ENCODE peak calls at places on chromosomes 6 and 20, in four cellular contexts. R, F, S and M are unnamed samples.

GRCh38 chr6:168851460-168852103 is 402.1 kb downstream of the THBS2 start:
- DNase-seq in R (no peak), F (no peak), S (no peak), M (no peak)

GRCh38 chr6:170473226-170473789 is 79.8 kb downstream of the PSMB1 start:
- DNase-seq in R (no peak), F (no peak), S (no peak), M (no peak)

GRCh38 chr6:48990746-48991145 is 472.3 kb downstream of the MMUT start:
- DNase-seq in R (no peak), F (no peak), S (no peak), M (no peak)

GRCh38 chr20:62711703-62712101 is 3.1 kb downstream of the NTSR1 start:
- DNase-seq in R (no peak), F (no peak), S (no peak), M (no peak)

GRCh38 chr20:35283441-35284266 is 918 bp downstream of the EIF6 start:
- DNase-seq in R (peak; percentile 50), F (no peak), S (no peak), M (peak; percentile 31)

GRCh38 chr20:30922129-30922528 is 335.3 kb upstream of the DEFB115 start:
- DNase-seq in R (no peak), F (no peak), S (no peak), M (no peak)

GRCh38 chr6:10655508-10656055 is 38.8 kb downstream of the C6orf52 start:
- DNase-seq in R (no peak), F (no peak), S (no peak), M (peak; percentile 39)

GRCh38 chr20:10761786-10762185 is 88.0 kb upstream of the JAG1 start:
- DNase-seq in R (no peak), F (no peak), S (no peak), M (no peak)

GRCh38 chr6:73857341-73857890 is 161.4 kb downstream of the CD109 start:
- DNase-seq in R (no peak), F (no peak), S (no peak), M (no peak)

GRCh38 chr6:490251-491037 is 98.9 kb downstream of the IRF4 start:
- DNase-seq in R (no peak), F (no peak), S (no peak), M (no peak)

GRCh38 chr6:25311251-25311910 is 32.2 kb downstream of the CARMIL1 start:
- DNase-seq in R (no peak), F (no peak), S (no peak), M (no peak)

GRCh38 chr6:46997646-46998045 is 44.5 kb downstream of the ADGRF1 start:
- DNase-seq in R (no peak), F (no peak), S (no peak), M (no peak)

GRCh38 chr6:3336859-3337515 is 78.2 kb downstream of the PSMG4 start:
- DNase-seq in R (no peak), F (no peak), S (no peak), M (no peak)

DNA sequence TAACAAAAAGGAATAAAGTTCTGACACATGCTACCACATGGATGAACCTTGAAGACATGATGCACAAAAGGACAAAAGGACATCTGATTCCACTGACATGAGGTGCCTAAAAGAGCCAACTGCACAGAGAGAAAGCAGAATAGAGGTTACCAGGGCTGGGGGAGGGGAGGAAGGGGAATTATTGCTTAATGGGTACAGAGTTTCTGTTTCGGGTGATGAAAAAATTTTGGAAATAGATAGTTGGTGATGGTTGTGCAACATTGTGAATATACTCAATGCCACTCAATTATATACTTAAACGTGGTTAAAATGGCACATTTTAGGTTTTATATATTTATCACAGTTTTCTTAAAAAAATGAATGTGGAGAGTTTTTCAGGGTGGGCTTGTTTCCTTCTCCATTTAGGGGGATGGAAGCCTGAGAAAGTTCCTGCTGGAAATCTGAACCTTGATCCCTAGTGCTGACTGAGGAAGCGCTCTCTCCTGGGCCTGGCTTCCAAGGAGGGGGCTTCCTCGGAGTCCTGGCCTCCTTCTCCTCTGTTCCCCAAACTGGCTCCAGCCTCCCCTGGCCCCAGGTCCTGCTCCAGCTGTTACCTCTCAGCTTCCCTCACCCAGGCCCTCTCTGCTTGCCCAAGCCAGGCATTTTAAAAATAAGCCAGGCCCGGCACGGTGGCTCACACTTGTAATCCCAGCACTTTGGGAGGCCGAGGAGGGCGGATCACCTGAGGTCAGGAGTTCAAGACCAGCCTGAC is 79.2 kb downstream of the NOL4L start:
- DNase-seq in R (no peak), F (no peak), S (no peak), M (no peak)
- H3K4me3 ChIP-seq in R (no peak overlapping the region), F (no peak overlapping the region), S (no peak overlapping the region), M (no peak overlapping the region)

DNA sequence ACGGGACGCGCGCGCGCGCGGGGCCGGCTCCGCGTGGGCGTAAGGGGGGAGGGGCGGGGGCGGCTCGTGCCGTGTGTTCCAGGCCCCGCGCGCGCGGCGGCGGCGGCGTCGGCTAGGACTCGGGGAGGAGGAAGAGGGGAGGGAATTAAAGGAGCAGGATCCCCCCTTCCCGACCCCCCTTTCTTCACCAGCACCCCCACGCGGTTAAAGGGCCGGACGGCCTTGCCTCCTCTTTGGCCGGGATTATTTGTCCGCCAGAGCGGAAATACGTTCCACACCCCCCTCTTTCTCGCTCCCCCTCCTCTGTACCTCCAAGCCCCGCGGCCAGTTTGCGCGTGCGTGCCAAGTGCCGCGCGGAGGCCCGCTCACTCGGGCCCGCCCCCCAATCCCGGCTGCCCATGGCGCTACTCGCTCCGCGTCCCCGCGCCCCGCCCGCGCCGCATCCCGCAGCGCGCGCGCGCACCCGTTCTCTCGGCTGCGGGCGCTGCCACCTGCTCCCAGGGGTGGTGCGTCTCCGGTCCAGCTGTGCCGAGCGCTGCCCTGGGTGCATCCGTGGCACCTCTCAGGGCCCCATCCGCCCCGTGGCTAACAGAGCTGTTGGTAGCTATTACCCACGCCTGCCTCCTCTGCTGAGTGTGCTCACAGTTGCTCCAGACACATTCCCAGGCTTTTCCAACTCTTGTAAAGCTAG is at the start of gene ZBTB12:
- DNase-seq in R (peak; percentile 99), F (peak; percentile 82), S (peak; percentile 99), M (peak; percentile 86)
- H3K27ac ChIP-seq in R (peak within 1 kb of the TSS; percentile 62), F (peak within 1 kb of the TSS; percentile 83), S (peak within 1 kb of the TSS; percentile 92), M (peak within 1 kb of the TSS; percentile 58)

GRCh38 chr6:30100154-30100553 is 12.7 kb downstream of the TRIM31 start:
- DNase-seq in R (no peak), F (no peak), S (no peak), M (no peak)
- H3K4me3 ChIP-seq in R (no peak overlapping the region), F (peak overlapping the region; percentile 51), S (no peak overlapping the region), M (no peak overlapping the region)

GRCh38 chr20:50149481-50150254 is 3.9 kb downstream of the PEDS1 start:
- DNase-seq in R (no peak), F (no peak), S (no peak), M (no peak)

GRCh38 chr20:50153500-50154377 is at the start of gene PEDS1:
- DNase-seq in R (peak; percentile 86), F (peak; percentile 74), S (peak; percentile 99), M (peak; percentile 86)

GRCh38 chr20:50153153-50153499 is 397 bp downstream of the PEDS1 start:
- DNase-seq in R (no peak), F (no peak), S (no peak), M (no peak)

GRCh38 chr20:50151034-50151743 is 2.3 kb downstream of the PEDS1 start:
- DNase-seq in R (no peak), F (no peak), S (no peak), M (peak; percentile 22)

GRCh38 chr20:50152394-50153152 is 950 bp downstream of the PEDS1 start:
- DNase-seq in R (no peak), F (no peak), S (no peak), M (no peak)
- H3K27ac ChIP-seq in R (no peak overlapping the region), F (peak overlapping the region; percentile 93), S (peak overlapping the region; percentile 74), M (peak overlapping the region; percentile 81)

GRCh38 chr20:46307139-46307998 is 929 bp downstream of the CDH22 start:
- DNase-seq in R (peak; percentile 81), F (peak; percentile 58), S (peak; percentile 89), M (peak; percentile 74)
- H3K4me3 ChIP-seq in R (peak overlapping the region; percentile 66), F (peak overlapping the region; percentile 43), S (no peak overlapping the region), M (peak overlapping the region; percentile 38)

DNA sequence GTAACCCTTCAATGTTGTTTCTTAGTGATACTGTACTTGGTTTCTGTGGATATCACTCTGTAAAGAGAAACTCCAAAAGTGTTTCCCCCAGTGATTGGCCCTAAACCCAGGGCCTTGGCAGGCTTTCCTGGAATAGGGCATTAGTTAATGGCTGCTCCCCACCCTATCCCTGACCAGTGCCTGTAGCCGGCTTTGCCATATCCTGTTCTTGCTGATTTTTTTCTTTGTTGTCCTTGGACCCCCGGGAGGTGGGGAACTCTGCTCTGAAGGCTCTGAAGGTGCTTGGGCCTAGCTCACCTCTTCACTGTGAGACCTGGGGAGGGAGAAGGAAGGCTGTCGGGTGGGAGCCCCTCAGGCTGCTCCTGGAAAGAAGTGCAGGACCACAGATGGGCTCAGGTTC is 120.1 kb downstream of the TCP11 start:
- DNase-seq in R (no peak), F (no peak), S (no peak), M (no peak)
- H3K27ac ChIP-seq in R (no peak overlapping the region), F (no peak overlapping the region), S (no peak overlapping the region), M (no peak overlapping the region)